ENCODE peak calls at places on chromosomes 5 and 9, in four cellular contexts. G, R, V and H are unnamed samples.

GRCh38 chr5:126124706-126125345 is 298.4 kb upstream of the GRAMD2B start:
- DNase-seq in G (peak), R (peak), V (no peak), H (peak)

GRCh38 chr9:112531666-112532282 is 45.1 kb downstream of the KIAA1958 start:
- DNase-seq in G (no peak), R (peak), V (no peak), H (no peak)

GRCh38 chr9:113654605-113655193 is 191.2 kb downstream of the RGS3 start:
- DNase-seq in G (no peak), R (no peak), V (no peak), H (no peak)

GRCh38 chr5:116543501-116543900 is 31.1 kb downstream of the SEMA6A start:
- DNase-seq in G (no peak), R (peak), V (no peak), H (no peak)

GRCh38 chr5:143118222-143118621 is 285.3 kb downstream of the NR3C1 start:
- DNase-seq in G (no peak), R (no peak), V (no peak), H (no peak)

GRCh38 chr9:6171667-6172066 is 43.9 kb upstream of the IL33 start:
- DNase-seq in G (no peak), R (no peak), V (no peak), H (no peak)

GRCh38 chr5:163509288-163510040 is 4.0 kb downstream of the MAT2B start:
- DNase-seq in G (peak), R (peak), V (no peak), H (peak)

GRCh38 chr9:105119166-105119565 is 125.3 kb upstream of the SLC44A1 start:
- DNase-seq in G (no peak), R (no peak), V (no peak), H (no peak)